ENCODE peak calls at places on chromosomes 16 and 17, in four cellular contexts. J is BE2C, Q is H1, D is colonic mucosa. M is an unnamed sample.
A peak's percentile ranks its signal among the peaks of the same experiment; 100 is the strongest.

GRCh38 chr16:53085539-53086450 is 31.0 kb downstream of the CHD9 start:
- DNase-seq in Q (no peak), J (peak; percentile 75), D (no peak), M (no peak)

GRCh38 chr16:24508614-24509013 is 30.8 kb upstream of the RBBP6 start:
- DNase-seq in J (no peak), Q (no peak), D (no peak), M (no peak)

GRCh38 chr17:60330731-60331130 is 61.2 kb downstream of the USP32 start:
- DNase-seq in Q (no peak), J (no peak), D (no peak), M (no peak)

GRCh38 chr17:65485388-65486299 is 75.8 kb downstream of the AXIN2 start:
- DNase-seq in Q (no peak), D (no peak), J (no peak), M (peak; percentile 53)

GRCh38 chr17:17849863-17850373 is 13.1 kb upstream of the SREBF1 start:
- DNase-seq in Q (no peak), J (no peak), D (no peak), M (no peak)

GRCh38 chr17:69779378-69780214 is 295.4 kb upstream of the KCNJ16 start:
- DNase-seq in J (no peak), Q (no peak), D (no peak), M (no peak)

GRCh38 chr16:13478991-13479390 is 441.0 kb upstream of the ERCC4 start:
- DNase-seq in Q (no peak), D (no peak), J (no peak), M (no peak)

GRCh38 chr17:31072186-31072585 is 22.6 kb upstream of the NF1 start:
- DNase-seq in Q (no peak), D (no peak), J (no peak), M (no peak)

GRCh38 chr16:86951831-86952598 is 365.2 kb downstream of the C16orf95 start:
- DNase-seq in Q (no peak), J (no peak), D (no peak), M (no peak)

GRCh38 chr16:56382459-56382858 is 42.9 kb downstream of the AMFR start:
- DNase-seq in J (no peak), D (no peak), Q (no peak), M (no peak)

GRCh38 chr16:27067138-27067537 is 411 bp downstream of the C16orf82 start:
- DNase-seq in D (no peak), J (no peak), Q (no peak), M (no peak)

GRCh38 chr17:42653179-42654124 is 5.6 kb upstream of the TUBG2 start:
- DNase-seq in Q (no peak), D (peak; percentile 54), J (peak; percentile 95), M (peak; percentile 92)

GRCh38 chr16:48949636-48950035 is 332.0 kb downstream of the CBLN1 start:
- DNase-seq in J (no peak), D (no peak), Q (no peak), M (no peak)

GRCh38 chr17:74686761-74687160 is 26.0 kb downstream of the CD300LF start:
- DNase-seq in J (no peak), D (no peak), Q (no peak), M (no peak)

GRCh38 chr17:69574257-69575197 is 160.0 kb downstream of the MAP2K6 start:
- DNase-seq in D (no peak), J (no peak), Q (no peak), M (no peak)

GRCh38 chr17:16491703-16492612 is at the start of gene LRRC75A:
- DNase-seq in J (peak; percentile 41), Q (no peak), D (peak; percentile 57), M (no peak)

GRCh38 chr17:49963626-49964538 is 5.1 kb upstream of the DLX4 start:
- DNase-seq in D (no peak), J (no peak), Q (no peak), M (no peak)

GRCh38 chr16:89489040-89489721 is 1.2 kb downstream of the ANKRD11 start:
- DNase-seq in J (peak; percentile 84), D (peak; percentile 86), Q (peak; percentile 59), M (peak; percentile 95)
- TF ChIP-seq CTCF in J (no peak), D (no peak), Q (peak; percentile 39), M (no peak)

GRCh38 chr16:8519643-8520042 is 70.7 kb downstream of the TMEM114 start:
- DNase-seq in D (no peak), Q (no peak), J (no peak), M (no peak)
- H3K36me3 ChIP-seq in D (no peaks in the 10 kb centered on the region), Q (no peaks in the 10 kb centered on the region), J (no peaks in the 10 kb centered on the region), M (no peaks in the 10 kb centered on the region)

GRCh38 chr16:22813946-22814325 is at the start of gene HS3ST2:
- DNase-seq in D (peak; percentile 22), J (peak; percentile 89), Q (peak; percentile 36), M (peak; percentile 64)
- TF ChIP-seq CTCF in D (no peak), J (peak; percentile 44), Q (peak; percentile 66), M (no peak)

GRCh38 chr17:4176803-4177472 is 33.9 kb downstream of the CYB5D2 start:
- DNase-seq in Q (no peak), J (no peak), D (no peak), M (no peak)
- H3K36me3 ChIP-seq in Q (peaks cover 68% of the 10 kb centered on the region), J (peaks cover 21% of the 10 kb centered on the region), D (peaks cover 28% of the 10 kb centered on the region), M (peaks cover 100% of the 10 kb centered on the region)

GRCh38 chr17:56478836-56479447 is 114.6 kb upstream of the NOG start:
- DNase-seq in J (peak; percentile 9), Q (no peak), D (peak; percentile 20), M (no peak)
- TF ChIP-seq CTCF in J (peak; percentile 63), Q (peak; percentile 57), D (peak; percentile 21), M (peak; percentile 33)

DNA sequence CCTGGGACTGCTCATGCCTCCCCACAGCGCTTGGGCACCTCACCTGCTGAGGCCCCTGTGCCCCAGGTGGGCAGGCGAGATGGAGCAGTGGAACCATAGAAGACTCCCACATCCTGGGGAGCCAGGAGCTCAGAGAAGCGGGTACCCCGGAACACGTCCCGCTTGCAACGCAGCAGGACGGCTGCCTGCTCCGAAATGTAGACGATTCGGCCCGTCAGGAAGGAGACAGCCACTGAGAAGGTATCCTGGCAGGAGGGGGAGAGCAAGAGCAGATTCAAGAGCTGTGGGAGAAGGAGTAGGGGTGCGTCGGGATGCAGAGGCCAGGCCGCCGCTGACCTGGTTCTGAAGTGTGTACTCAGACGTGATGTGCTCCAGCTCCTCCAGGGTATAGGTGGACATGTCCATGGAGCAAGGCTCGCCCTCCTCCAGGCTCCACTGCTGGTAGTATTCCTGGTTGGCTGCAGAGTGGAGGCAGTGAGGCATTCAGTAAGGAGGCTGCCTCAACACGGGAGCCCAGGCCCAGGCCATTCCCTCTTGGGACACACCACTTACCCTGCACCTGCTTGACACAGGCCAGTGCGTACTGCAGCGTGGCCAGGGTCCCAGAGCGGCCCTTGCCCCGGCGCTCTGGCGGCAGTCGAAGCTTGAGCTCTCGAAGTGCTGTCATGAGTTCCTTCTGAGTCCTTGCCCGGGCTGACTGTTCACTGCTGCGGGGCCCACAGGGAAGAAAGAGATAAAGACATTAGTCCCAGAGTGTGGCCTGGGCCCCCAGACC is 2.6 kb downstream of the PER1 start:
- DNase-seq in D (no peak), J (no peak), Q (no peak), M (peak; percentile 77)
- H3K36me3 ChIP-seq in D (peaks cover 34% of the 10 kb centered on the region), J (peaks cover 21% of the 10 kb centered on the region), Q (peaks cover 45% of the 10 kb centered on the region), M (peaks cover 65% of the 10 kb centered on the region)

M was measured in sigmoid colon.